ENCODE peak calls at places on chromosomes 13 and 19, in four cellular contexts. N is neuronal stem cell, S is IMR-90, H is mesenchymal stem cell. L is an unnamed sample.

GRCh38 chr13:22270881-22271280 is 600.0 kb downstream of the FGF9 start:
- DNase-seq in N (no peak), S (no peak), H (no peak), L (no peak)

GRCh38 chr19:56091066-56091490 is 30.0 kb downstream of the ZNF787 start:
- DNase-seq in N (no peak), S (peak), H (peak), L (no peak)

GRCh38 chr19:43656436-43656835 is 13.5 kb downstream of the PLAUR start:
- DNase-seq in N (no peak), S (no peak), H (no peak), L (no peak)

GRCh38 chr13:66402071-66402470 is 828.1 kb downstream of the PCDH9 start:
- DNase-seq in N (no peak), S (no peak), H (no peak), L (no peak)

GRCh38 chr19:13796301-13797057 is 1.2 kb downstream of the ZSWIM4 start:
- DNase-seq in N (no peak), S (peak), H (peak), L (peak)

GRCh38 chr13:49869514-49869913 is 66.6 kb downstream of the SPRYD7 start:
- DNase-seq in N (no peak), S (peak), H (peak), L (peak)

GRCh38 chr13:78719367-78719766 is 60.4 kb upstream of the OBI1 start:
- DNase-seq in N (no peak), S (no peak), H (no peak), L (no peak)

GRCh38 chr19:13865578-13866462 is 11.1 kb upstream of the NANOS3 start:
- DNase-seq in N (no peak), S (no peak), H (no peak), L (no peak)

GRCh38 chr19:36401475-36401874 is 17.0 kb downstream of the ZFP82 start:
- DNase-seq in N (no peak), S (no peak), H (no peak), L (no peak)

GRCh38 chr19:6476155-6476895 is 5.3 kb downstream of the DENND1C start:
- DNase-seq in N (peak), S (peak), H (peak), L (peak)

GRCh38 chr13:30881191-30881651 is 24.9 kb upstream of the MEDAG start:
- DNase-seq in N (no peak), S (no peak), H (no peak), L (no peak)

GRCh38 chr13:30618186-30618937 is 642 bp downstream of the USPL1 start:
- DNase-seq in N (peak), S (no peak), H (peak), L (no peak)

GRCh38 chr19:46256855-46257254 is 27.3 kb downstream of the IGFL1 start:
- DNase-seq in N (no peak), S (peak), H (peak), L (no peak)

GRCh38 chr19:11767633-11768133 is 883 bp downstream of the ZNF441 start:
- DNase-seq in N (no peak), S (peak), H (peak), L (no peak)

GRCh38 chr19:32868206-32868950 is 1.2 kb downstream of the SLC7A9 start:
- DNase-seq in N (no peak), S (no peak), H (no peak), L (no peak)

GRCh38 chr19:43763473-43763939 is 8.7 kb upstream of the SMG9 start:
- DNase-seq in N (no peak), S (peak), H (no peak), L (no peak)

DNA sequence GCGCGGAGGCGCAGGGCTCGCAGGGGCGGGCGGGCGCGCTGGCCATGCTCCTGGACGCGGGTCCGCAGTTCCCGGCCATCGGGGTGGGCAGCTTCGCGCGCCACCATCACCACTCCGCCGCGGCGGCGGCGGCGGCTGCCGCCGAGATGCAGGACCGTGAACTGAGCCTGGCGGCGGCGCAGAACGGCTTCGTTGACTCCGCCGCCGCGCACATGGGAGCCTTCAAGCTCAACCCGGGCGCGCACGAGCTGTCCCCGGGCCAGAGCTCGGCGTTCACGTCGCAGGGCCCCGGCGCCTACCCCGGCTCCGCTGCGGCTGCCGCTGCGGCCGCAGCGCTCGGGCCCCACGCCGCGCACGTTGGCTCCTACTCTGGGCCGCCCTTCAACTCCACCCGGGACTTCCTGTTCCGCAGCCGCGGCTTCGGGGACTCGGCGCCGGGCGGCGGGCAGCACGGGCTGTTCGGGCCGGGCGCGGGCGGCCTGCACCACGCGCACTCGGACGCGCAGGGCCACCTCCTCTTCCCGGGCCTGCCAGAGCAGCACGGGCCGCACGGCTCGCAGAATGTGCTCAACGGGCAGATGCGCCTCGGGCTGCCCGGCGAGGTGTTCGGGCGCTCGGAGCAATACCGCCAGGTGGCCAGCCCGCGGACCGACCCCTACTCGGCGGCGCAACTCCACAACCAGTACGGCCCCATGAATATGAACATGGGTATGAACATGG is 597 bp downstream of the ZIC2 start:
- DNase-seq in N (no peak), S (no peak), H (no peak), L (no peak)
- H2AK5ac ChIP-seq in N (peak), S (no peak), H (no peak), L (no peak)

DNA sequence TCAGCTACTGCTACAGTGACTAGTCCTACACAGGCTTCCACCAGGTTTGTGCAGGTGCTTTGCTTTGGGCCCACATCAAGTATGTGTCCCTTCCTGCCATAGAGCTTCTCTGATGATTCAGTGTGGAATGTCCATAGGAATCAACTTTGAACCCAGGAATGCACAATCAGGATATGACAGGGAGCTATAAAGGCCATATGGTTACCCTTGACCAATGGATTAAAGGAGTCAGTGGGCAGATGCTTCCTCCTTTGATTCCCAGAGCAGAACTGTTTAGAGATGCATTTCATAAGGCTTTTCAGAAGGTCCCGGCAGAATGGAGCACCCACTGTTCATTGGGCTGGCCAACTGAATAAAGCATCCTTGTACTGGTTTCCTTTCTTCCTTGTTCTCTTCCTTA is 145.2 kb upstream of the WASF3 start:
- DNase-seq in N (no peak), S (no peak), H (no peak), L (no peak)
- H2AK5ac ChIP-seq in N (no peak), S (no peak), H (no peak), L (no peak)

GRCh38 chr13:113560645-113561416 is 23.7 kb upstream of the TFDP1 start:
- DNase-seq in N (no peak), S (no peak), H (no peak), L (no peak)
- H2AK5ac ChIP-seq in N (no peak), S (no peak), H (no peak), L (no peak)

DNA sequence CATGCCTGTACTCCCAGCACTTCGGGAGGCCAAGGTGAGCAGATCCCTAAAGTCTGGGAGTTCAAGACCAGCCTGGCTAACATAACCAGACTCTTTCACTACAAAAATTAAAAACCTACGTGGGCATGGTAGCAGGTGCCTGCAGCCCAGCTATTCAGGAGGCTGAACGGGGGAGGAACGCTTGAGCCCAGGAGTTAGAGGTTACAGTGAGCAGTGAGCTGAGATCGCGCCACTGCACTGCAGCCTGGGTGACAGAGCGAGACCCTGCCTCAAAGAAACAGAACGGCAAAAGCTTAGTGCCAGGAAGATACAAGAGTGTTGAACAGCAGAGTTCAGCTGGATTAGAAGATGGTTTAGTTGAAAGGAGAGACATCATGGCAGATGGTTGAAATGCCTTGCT is 24.1 kb upstream of the RNF113B start:
- DNase-seq in N (no peak), S (no peak), H (no peak), L (no peak)
- H2AK5ac ChIP-seq in N (no peak), S (peak), H (peak), L (no peak)

GRCh38 chr13:41061075-41061913 is at the start of gene WBP4:
- DNase-seq in N (peak), S (peak), H (peak), L (peak)

GRCh38 chr13:41061914-41062837 is 867 bp downstream of the WBP4 start:
- DNase-seq in N (no peak), S (peak), H (peak), L (no peak)

GRCh38 chr13:41059896-41060722 is 1.2 kb upstream of the WBP4 start:
- DNase-seq in N (peak), S (peak), H (peak), L (peak)

GRCh38 chr13:41059466-41059865 is 1.8 kb upstream of the WBP4 start:
- DNase-seq in N (no peak), S (peak), H (peak), L (no peak)

GRCh38 chr13:41060723-41061074 is 610 bp upstream of the WBP4 start:
- DNase-seq in N (peak), S (no peak), H (peak), L (peak)
- H2AK5ac ChIP-seq in N (no peak), S (peak), H (peak), L (no peak)